ENCODE peak calls at places on chromosomes 12 and 14, in six cellular contexts. F is PC-3, D is WTC11, E is astrocyte of the spinal cord, Z is foreskin fibroblast, U is Calu3. V is an unnamed sample.
A peak's percentile ranks its signal among the peaks of the same experiment; 100 is the strongest.

GRCh38 chr12:90020006-90020405 is 311.4 kb upstream of the ATP2B1 start:
- DNase-seq in F (no peak), D (no peak), E (no peak), Z (no peak), U (no peak), V (no peak)

GRCh38 chr14:91931478-91932088 is 15.9 kb downstream of the FBLN5 start:
- DNase-seq in F (no peak), D (no peak), E (no peak), Z (no peak), U (no peak), V (no peak)

GRCh38 chr12:3207858-3208257 is 130.7 kb downstream of the TSPAN9 start:
- DNase-seq in F (no peak), D (peak; percentile 81), E (no peak), Z (no peak), U (no peak), V (peak; percentile 39)

GRCh38 chr14:101069666-101070362 is 166.3 kb upstream of the RTL1 start:
- DNase-seq in F (no peak), D (no peak), E (no peak), Z (no peak), U (no peak), V (no peak)

GRCh38 chr12:129610601-129611120 is 293.2 kb downstream of the TMEM132D start:
- DNase-seq in F (no peak), D (no peak), E (no peak), Z (no peak), U (no peak), V (no peak)

GRCh38 chr14:104263671-104264358 is 125.4 kb downstream of the KIF26A start:
- DNase-seq in F (no peak), D (peak; percentile 8), E (no peak), Z (no peak), U (no peak), V (no peak)

GRCh38 chr14:102203382-102203781 is 63.7 kb downstream of the WDR20 start:
- DNase-seq in F (no peak), D (no peak), E (no peak), Z (no peak), U (no peak), V (no peak)

GRCh38 chr14:39731912-39732311 is 299.7 kb upstream of the FBXO33 start:
- DNase-seq in F (peak; percentile 21), D (peak; percentile 35), E (no peak), Z (no peak), U (no peak), V (peak; percentile 38)

GRCh38 chr12:116916714-116917114 is 6.0 kb downstream of the FBXW8 start:
- DNase-seq in F (peak; percentile 90), D (no peak), E (peak; percentile 83), Z (peak; percentile 71), U (peak; percentile 69), V (peak; percentile 71)

GRCh38 chr12:2804390-2805145 is 7.9 kb upstream of the ITFG2 start:
- DNase-seq in F (peak; percentile 15), D (no peak), E (peak; percentile 74), Z (peak; percentile 75), U (no peak), V (no peak)

GRCh38 chr12:107320031-107320928 is 226.9 kb upstream of the CRY1 start:
- DNase-seq in F (peak; percentile 89), D (peak; percentile 70), E (peak; percentile 70), Z (no peak), U (peak; percentile 43), V (peak; percentile 92)

GRCh38 chr12:113919791-113920190 is 46.3 kb downstream of the RBM19 start:
- DNase-seq in F (no peak), D (no peak), E (no peak), Z (no peak), U (no peak), V (no peak)

GRCh38 chr14:89053303-89053702 is 228.9 kb downstream of the TTC8 start:
- DNase-seq in F (no peak), D (no peak), E (no peak), Z (no peak), U (no peak), V (no peak)

GRCh38 chr12:94145231-94145979 is 3.0 kb upstream of the PLXNC1 start:
- DNase-seq in F (peak; percentile 61), D (no peak), E (peak; percentile 59), Z (peak; percentile 30), U (no peak), V (no peak)
- TF ChIP-seq CTCF in F (peak; percentile 69), D (no peak), E (peak; percentile 34), Z (peak; percentile 36), U (no peak), V (peak; percentile 29)

GRCh38 chr12:131949431-131950181 is at the start of gene EP400:
- DNase-seq in F (peak; percentile 97), D (peak; percentile 94), E (peak; percentile 93), Z (peak; percentile 94), U (peak; percentile 98), V (peak; percentile 97)
- TF ChIP-seq CTCF in F (peak; percentile 60), D (no peak), E (peak; percentile 21), Z (no peak), U (peak; percentile 54), V (peak; percentile 36)

GRCh38 chr12:76023069-76023690 is 8.4 kb downstream of the PHLDA1 start:
- DNase-seq in F (peak; percentile 8), D (no peak), E (peak; percentile 64), Z (no peak), U (no peak), V (no peak)

GRCh38 chr12:76020731-76021672 is 10.6 kb downstream of the PHLDA1 start:
- DNase-seq in F (peak; percentile 97), D (no peak), E (peak; percentile 99), Z (peak; percentile 96), U (peak; percentile 70), V (peak; percentile 92)

GRCh38 chr12:76018111-76018510 is 13.5 kb downstream of the PHLDA1 start:
- DNase-seq in F (peak; percentile 29), D (peak; percentile 22), E (peak; percentile 66), Z (no peak), U (peak; percentile 62), V (no peak)

GRCh38 chr12:76018672-76019071 is 12.9 kb downstream of the PHLDA1 start:
- DNase-seq in F (peak; percentile 65), D (no peak), E (no peak), Z (no peak), U (no peak), V (no peak)

GRCh38 chr12:76020281-76020680 is 11.3 kb downstream of the PHLDA1 start:
- DNase-seq in F (peak; percentile 96), D (no peak), E (peak; percentile 91), Z (no peak), U (peak; percentile 87), V (peak; percentile 95)
- TF ChIP-seq CTCF in F (no peak), D (no peak), E (no peak), Z (no peak), U (no peak), V (no peak)

DNA sequence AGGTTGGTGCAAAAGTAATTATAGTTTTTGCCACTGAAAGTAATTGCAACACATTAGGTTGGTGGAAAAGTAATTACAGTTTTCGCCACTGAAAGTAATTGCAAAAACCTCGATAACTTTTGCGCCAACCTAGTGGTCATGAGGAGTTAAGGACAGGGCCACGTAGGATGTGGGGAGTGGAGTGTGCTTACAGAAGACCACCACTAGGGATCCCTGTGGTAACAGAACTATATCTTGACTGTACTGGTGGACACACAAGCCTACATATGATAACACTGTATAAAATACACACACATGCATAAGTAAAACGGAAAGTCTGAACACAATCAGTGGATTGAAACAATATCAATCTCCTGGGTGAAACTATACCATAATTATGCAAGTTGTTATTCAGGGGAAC is 187.4 kb upstream of the ABCD2 start:
- DNase-seq in F (peak; percentile 27), D (peak; percentile 26), E (no peak), Z (no peak), U (no peak), V (peak; percentile 8)
- TF ChIP-seq CTCF in F (peak; percentile 56), D (peak; percentile 51), E (peak; percentile 27), Z (peak; percentile 7), U (peak; percentile 26), V (peak; percentile 15)

DNA sequence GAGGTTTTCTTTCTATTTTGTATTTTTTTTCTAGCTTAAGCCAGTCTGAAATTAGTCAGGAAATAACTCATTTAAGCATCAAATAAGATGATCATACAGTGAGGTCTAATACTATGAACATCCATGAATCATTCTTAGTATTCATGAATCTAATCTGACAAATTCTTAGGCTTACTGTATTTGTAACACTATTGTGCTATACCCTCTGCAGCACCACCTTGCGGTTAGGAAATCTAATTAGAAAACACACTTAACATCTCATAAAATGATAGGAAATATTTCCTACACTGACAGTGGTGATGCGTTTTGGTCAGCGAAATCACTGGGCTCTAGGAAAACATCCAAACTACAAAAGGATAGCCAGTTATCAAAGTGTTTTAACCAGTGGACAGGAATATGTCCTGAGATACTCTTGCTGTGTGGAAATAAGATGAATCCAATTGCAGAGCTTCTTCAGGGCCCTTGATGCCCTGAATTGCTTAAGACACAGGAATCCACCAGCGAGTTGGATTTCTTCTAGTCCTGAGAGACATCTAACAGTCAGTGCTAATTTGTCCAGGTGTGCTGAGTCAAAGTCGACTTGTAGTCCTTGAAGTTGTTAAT is 109.3 kb upstream of the MYF6 start:
- DNase-seq in F (peak; percentile 72), D (peak; percentile 10), E (peak; percentile 75), Z (peak; percentile 79), U (peak; percentile 56), V (peak; percentile 1)
- TF ChIP-seq CTCF in F (peak; percentile 74), D (peak; percentile 36), E (peak; percentile 47), Z (peak; percentile 45), U (peak; percentile 26), V (no peak)

DNA sequence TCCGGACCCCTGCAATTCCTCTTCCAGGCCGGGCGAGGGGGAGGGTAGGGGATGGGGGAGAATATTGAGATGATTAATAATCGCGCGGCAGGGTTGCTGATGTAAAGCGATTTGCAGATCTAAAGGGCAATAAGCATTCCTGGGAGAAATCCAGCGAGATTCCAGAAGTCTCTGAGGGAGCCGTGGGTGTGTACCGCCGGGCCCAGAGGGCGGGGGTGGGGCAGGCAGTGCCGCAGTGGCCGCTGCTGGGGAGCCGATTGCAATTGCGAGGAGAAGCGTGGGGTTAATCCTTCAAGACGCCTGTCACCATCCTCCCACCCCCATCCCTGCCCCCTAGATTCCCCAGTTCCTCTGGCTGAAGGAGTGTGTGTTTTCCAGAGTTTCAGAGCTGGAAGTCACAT is 16.4 kb downstream of the FOS start:
- DNase-seq in F (peak; percentile 68), D (peak; percentile 50), E (peak; percentile 76), Z (peak; percentile 74), U (peak; percentile 61), V (peak; percentile 32)
- TF ChIP-seq CTCF in F (peak; percentile 8), D (no peak), E (no peak), Z (no peak), U (no peak), V (peak; percentile 0)